ENCODE peak calls at places on chromosomes 7 and 10, in nine cellular contexts. S is HCT116, H is A549, K is GM23338, I is pancreas, C is brain microvascular endothelial cell, E is IMR-90, N is heart right ventricle, U is cardiac muscle cell. M is an unnamed sample.
A peak's percentile ranks its signal among the peaks of the same experiment; 100 is the strongest.

GRCh38 chr7:103637726-103638125 is 191.7 kb upstream of the SLC26A5 start:
- DNase-seq in S (no peak), H (no peak), K (no peak), I (no peak), C (peak; percentile 22), E (peak; percentile 83), N (no peak), U (no peak), M (no peak)

GRCh38 chr10:6601224-6601805 is 21.2 kb upstream of the PRKCQ start:
- DNase-seq in S (no peak), H (no peak), K (no peak), I (no peak), C (no peak), E (no peak), N (no peak), U (no peak), M (no peak)

GRCh38 chr7:133061357-133061756 is 20.5 kb downstream of the CHCHD3 start:
- DNase-seq in S (no peak), H (no peak), K (no peak), I (peak; percentile 60), C (no peak), E (no peak), N (peak; percentile 27), U (peak; percentile 29), M (no peak)

GRCh38 chr7:24456526-24457214 is 116.6 kb upstream of the PALS2 start:
- DNase-seq in S (no peak), H (peak; percentile 13), K (no peak), I (no peak), C (no peak), E (no peak), N (no peak), U (no peak), M (no peak)

GRCh38 chr7:4386190-4386589 is 295.9 kb upstream of the FOXK1 start:
- DNase-seq in S (no peak), H (no peak), K (no peak), I (no peak), C (no peak), E (no peak), N (no peak), U (no peak), M (no peak)

GRCh38 chr10:80137031-80137712 is 4.6 kb downstream of the PLAC9 start:
- DNase-seq in S (no peak), H (no peak), K (no peak), I (no peak), C (no peak), E (peak; percentile 67), N (peak; percentile 68), U (peak; percentile 57), M (no peak)

GRCh38 chr7:81983421-81983820 is 213.6 kb upstream of the HGF start:
- DNase-seq in S (no peak), H (no peak), K (no peak), I (no peak), C (no peak), E (no peak), N (no peak), U (no peak), M (no peak)

GRCh38 chr7:98909487-98909886 is 31.2 kb downstream of the TRRAP start:
- DNase-seq in S (no peak), H (no peak), K (no peak), I (no peak), C (no peak), E (no peak), N (no peak), U (no peak), M (no peak)

GRCh38 chr7:13447637-13448036 is 541.8 kb downstream of the ETV1 start:
- DNase-seq in S (no peak), H (no peak), K (no peak), I (no peak), C (no peak), E (no peak), N (no peak), U (no peak), M (no peak)

GRCh38 chr10:132904814-132905649 is 37.3 kb downstream of the CFAP46 start:
- DNase-seq in S (no peak), H (no peak), K (no peak), I (no peak), C (no peak), E (peak; percentile 5), N (peak; percentile 3), U (no peak), M (peak; percentile 7)

GRCh38 chr10:111648046-111648445 is 535.5 kb downstream of the GPAM start:
- DNase-seq in S (no peak), H (no peak), K (no peak), I (no peak), C (no peak), E (no peak), N (no peak), U (no peak), M (no peak)

GRCh38 chr7:122546496-122546895 is 152.4 kb downstream of the RNF133 start:
- DNase-seq in S (no peak), H (no peak), K (no peak), I (no peak), C (peak; percentile 31), E (no peak), N (no peak), U (peak; percentile 20), M (no peak)

GRCh38 chr10:49661291-49661856 is 18.1 kb upstream of the C10orf53 start:
- DNase-seq in S (no peak), H (no peak), K (no peak), I (no peak), C (no peak), E (no peak), N (no peak), U (no peak), M (no peak)

GRCh38 chr7:76037310-76037709 is 10.5 kb downstream of the STYXL1 start:
- DNase-seq in S (no peak), H (peak; percentile 17), K (no peak), I (no peak), C (peak; percentile 76), E (peak; percentile 92), N (no peak), U (peak; percentile 43), M (no peak)

GRCh38 chr10:91034494-91035157 is 113.7 kb upstream of the ANKRD1 start:
- DNase-seq in S (no peak), H (no peak), K (peak; percentile 50), I (peak; percentile 34), C (no peak), E (peak; percentile 19), N (peak; percentile 68), U (peak; percentile 91), M (peak; percentile 65)

GRCh38 chr7:135943266-135943889 is 33.8 kb downstream of the MTPN start:
- DNase-seq in S (no peak), H (no peak), K (peak; percentile 8), I (no peak), C (no peak), E (no peak), N (no peak), U (peak; percentile 62), M (no peak)

GRCh38 chr7:26620352-26620751 is 244.0 kb downstream of the SKAP2 start:
- DNase-seq in S (peak; percentile 57), H (peak; percentile 40), K (peak; percentile 81), I (no peak), C (no peak), E (no peak), N (no peak), U (no peak), M (no peak)

GRCh38 chr7:102073931-102074880 is 212.5 kb upstream of the SH2B2 start:
- DNase-seq in S (no peak), H (no peak), K (no peak), I (no peak), C (no peak), E (peak; percentile 56), N (no peak), U (no peak), M (no peak)

GRCh38 chr10:43228783-43229207 is 38.1 kb downstream of the RASGEF1A start:
- DNase-seq in S (no peak), H (no peak), K (no peak), I (peak; percentile 9), C (no peak), E (no peak), N (no peak), U (no peak), M (no peak)
- H3K4me3 ChIP-seq in S (peak overlapping the region; percentile 65), H (peak overlapping the region; percentile 79), K (peak overlapping the region; percentile 75), I (peak overlapping the region; percentile 39), C (no peak overlapping the region), E (no peak overlapping the region), N (peak overlapping the region; percentile 41), U (no peak overlapping the region), M (no peak overlapping the region)

GRCh38 chr10:113980408-113981087 is 63.1 kb upstream of the ADRB1 start:
- DNase-seq in S (no peak), H (peak; percentile 21), K (peak; percentile 33), I (no peak), C (no peak), E (no peak), N (no peak), U (no peak), M (no peak)
- TF ChIP-seq CTCF in S (peak; percentile 67), H (peak; percentile 30), K (peak; percentile 38), I (no peak), C (peak; percentile 55), E (no peak), N (no peak), U (peak; percentile 17), M (no peak)

DNA sequence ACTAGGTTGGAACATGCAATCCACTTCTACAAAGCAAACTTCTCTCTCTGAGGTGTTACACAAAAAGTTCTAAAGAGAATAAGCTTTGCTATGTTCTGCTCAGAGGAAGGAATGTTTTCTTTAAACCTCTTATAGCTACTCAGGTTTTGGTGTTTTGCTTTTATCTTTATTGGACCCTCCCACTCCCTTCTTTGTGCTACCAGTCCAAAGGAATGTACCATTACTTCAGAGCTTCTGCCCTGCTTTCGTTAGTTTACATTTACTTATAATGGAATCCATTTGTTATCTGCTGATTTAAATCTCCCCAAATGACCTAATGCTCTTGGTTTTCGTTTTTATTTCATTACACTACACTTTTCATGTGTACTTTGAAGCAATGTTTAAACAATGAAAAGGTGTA is 154.9 kb downstream of the ATE1 start:
- DNase-seq in S (no peak), H (no peak), K (peak; percentile 13), I (no peak), C (no peak), E (peak; percentile 68), N (no peak), U (peak; percentile 45), M (no peak)
- H3K27ac ChIP-seq in S (no peak overlapping the region), H (no peak overlapping the region), K (no peak overlapping the region), I (no peak overlapping the region), C (no peak overlapping the region), E (no peak overlapping the region), N (no peak overlapping the region), U (no peak overlapping the region), M (no peak overlapping the region)

GRCh38 chr10:17212802-17213204 is 11.3 kb upstream of the TRDMT1 start:
- DNase-seq in S (no peak), H (no peak), K (no peak), I (no peak), C (no peak), E (no peak), N (no peak), U (no peak), M (no peak)

GRCh38 chr10:17214991-17215781 is 12.9 kb upstream of the VIM start:
- DNase-seq in S (peak; percentile 83), H (peak; percentile 75), K (no peak), I (no peak), C (peak; percentile 91), E (peak; percentile 97), N (no peak), U (peak; percentile 98), M (no peak)

GRCh38 chr10:17213646-17214349 is 12.3 kb upstream of the TRDMT1 start:
- DNase-seq in S (no peak), H (peak; percentile 41), K (no peak), I (no peak), C (peak; percentile 60), E (peak; percentile 83), N (no peak), U (no peak), M (no peak)

GRCh38 chr10:17215782-17216122 is 12.3 kb upstream of the VIM start:
- DNase-seq in S (no peak), H (no peak), K (no peak), I (no peak), C (no peak), E (no peak), N (no peak), U (no peak), M (no peak)

GRCh38 chr10:17214486-17214885 is 13.0 kb upstream of the TRDMT1 start:
- DNase-seq in S (no peak), H (no peak), K (no peak), I (no peak), C (peak; percentile 47), E (no peak), N (no peak), U (peak; percentile 79), M (no peak)
- H3K4me3 ChIP-seq in S (peak overlapping the region; percentile 10), H (no peak overlapping the region), K (no peak overlapping the region), I (no peak overlapping the region), C (peak overlapping the region; percentile 29), E (no peak overlapping the region), N (no peak overlapping the region), U (no peak overlapping the region), M (no peak overlapping the region)